ENCODE peak calls at places on chromosomes 3 and 15, in seven cellular contexts. C is psoas muscle, U is cardiac muscle cell, S is left lung, G is A549, H is PC-3, D is fibroblast of pulmonary artery. J is an unnamed sample.

GRCh38 chr3:73786346-73786807 is 161.6 kb upstream of the PDZRN3 start:
- DNase-seq in H (peak; percentile 1), U (no peak), C (peak; percentile 83), G (no peak), S (no peak), D (peak; percentile 81), J (peak; percentile 97)

GRCh38 chr3:148790841-148791240 is 36.8 kb upstream of the CPB1 start:
- DNase-seq in U (no peak), G (no peak), C (no peak), D (peak; percentile 11), S (peak; percentile 60), H (no peak), J (peak; percentile 44)

GRCh38 chr15:58258501-58259274 is 120.5 kb downstream of the AQP9 start:
- DNase-seq in G (no peak), U (no peak), C (no peak), H (no peak), D (no peak), S (no peak), J (no peak)

GRCh38 chr15:68151277-68151676 is 53.9 kb downstream of the CALML4 start:
- DNase-seq in D (no peak), U (no peak), H (no peak), G (no peak), S (no peak), C (no peak), J (no peak)

GRCh38 chr15:34942363-34942762 is 27.2 kb downstream of the AQR start:
- DNase-seq in S (no peak), G (no peak), D (peak; percentile 78), H (no peak), U (no peak), C (no peak), J (peak; percentile 74)

GRCh38 chr15:80034633-80035032 is 24.8 kb upstream of the ZFAND6 start:
- DNase-seq in U (no peak), S (no peak), C (no peak), H (no peak), D (no peak), G (no peak), J (no peak)

GRCh38 chr3:113174806-113175490 is 36.4 kb upstream of the BOC start:
- DNase-seq in D (peak; percentile 28), G (no peak), C (no peak), H (no peak), U (no peak), S (no peak), J (no peak)

GRCh38 chr15:36499751-36500389 is 79.6 kb upstream of the CDIN1 start:
- DNase-seq in H (no peak), S (no peak), C (no peak), U (no peak), D (peak; percentile 31), G (no peak), J (peak; percentile 57)

GRCh38 chr3:124639406-124640237 is 90.6 kb upstream of the UMPS start:
- DNase-seq in D (no peak), H (no peak), S (no peak), C (no peak), G (no peak), U (no peak), J (no peak)
- H3K4me3 ChIP-seq in D (no peak overlapping the region), H (no peak overlapping the region), S (no peak overlapping the region), C (no peak overlapping the region), G (no peak overlapping the region), U (no peak overlapping the region), J (no peak overlapping the region)

GRCh38 chr15:44265757-44266156 is 22.8 kb upstream of the GOLM2 start:
- DNase-seq in D (no peak), S (no peak), C (no peak), H (peak; percentile 27), U (no peak), G (no peak), J (no peak)
- TF ChIP-seq CTCF in D (no peak), S (no peak), C (no peak), H (peak; percentile 18), U (no peak), G (no peak), J (no peak)

GRCh38 chr3:175932586-175932985 is 1073.5 kb downstream of the NAALADL2 start:
- DNase-seq in U (no peak), S (no peak), D (peak; percentile 9), G (no peak), H (peak; percentile 5), C (no peak), J (peak; percentile 14)
- H3K4me3 ChIP-seq in U (no peak overlapping the region), S (no peak overlapping the region), D (no peak overlapping the region), G (no peak overlapping the region), H (no peak overlapping the region), C (no peak overlapping the region), J (no peak overlapping the region)

GRCh38 chr3:51718547-51719412 is 11.9 kb downstream of the GRM2 start:
- DNase-seq in G (peak; percentile 47), S (peak; percentile 68), H (peak; percentile 80), D (peak; percentile 55), U (peak; percentile 84), C (peak; percentile 72), J (peak; percentile 17)

GRCh38 chr3:51721062-51721745 is 14.3 kb downstream of the GRM2 start:
- DNase-seq in G (no peak), U (no peak), C (no peak), D (no peak), S (no peak), H (no peak), J (no peak)

GRCh38 chr3:51720292-51721061 is 13.6 kb downstream of the GRM2 start:
- DNase-seq in H (no peak), S (no peak), U (no peak), D (no peak), C (no peak), G (no peak), J (no peak)

GRCh38 chr3:51719413-51720025 is 12.7 kb downstream of the GRM2 start:
- DNase-seq in D (no peak), U (no peak), S (no peak), C (no peak), H (no peak), G (no peak), J (no peak)

DNA sequence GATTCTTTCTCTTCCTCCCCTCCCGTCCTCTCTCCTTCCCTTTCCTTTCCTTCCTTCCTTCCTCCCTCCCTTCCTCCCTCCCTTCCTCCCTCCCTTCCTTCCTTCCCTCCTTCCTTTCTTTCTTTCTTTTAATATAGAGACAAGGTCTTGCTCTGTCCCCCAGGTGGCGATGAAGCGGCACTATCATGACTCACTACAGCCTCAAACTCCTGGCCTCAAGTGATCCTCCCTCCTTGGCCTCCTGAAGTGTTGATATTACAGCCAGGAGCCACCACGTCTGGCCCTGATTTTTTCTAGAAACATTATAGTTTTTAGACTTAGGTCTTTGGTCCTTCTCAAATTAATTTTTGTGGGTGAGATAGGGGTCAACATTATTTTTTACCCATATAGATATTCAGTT is 15.5 kb downstream of the GRM2 start:
- DNase-seq in U (no peak), G (no peak), C (no peak), S (no peak), H (peak; percentile 17), D (no peak), J (no peak)
- TF ChIP-seq CTCF in U (no peak), G (no peak), C (no peak), S (no peak), H (peak; percentile 39), D (no peak), J (no peak)

GRCh38 chr3:53753518-53754183 is 92.6 kb downstream of the CHDH start:
- DNase-seq in G (no peak), H (no peak), C (no peak), D (no peak), U (no peak), S (no peak), J (no peak)
- H3K4me3 ChIP-seq in G (no peak overlapping the region), H (no peak overlapping the region), C (no peak overlapping the region), D (no peak overlapping the region), U (no peak overlapping the region), S (no peak overlapping the region), J (no peak overlapping the region)

GRCh38 chr3:165210132-165210531 is 13.9 kb upstream of the SLITRK3 start:
- DNase-seq in D (no peak), H (peak; percentile 24), G (no peak), S (no peak), U (no peak), C (no peak), J (no peak)
- TF ChIP-seq CTCF in D (peak; percentile 35), H (peak; percentile 61), G (no peak), S (no peak), U (peak; percentile 36), C (no peak), J (peak; percentile 41)

J was measured in fibroblast of the aortic adventitia.